ENCODE peak calls at places on chromosomes 4 and X, in seven cellular contexts. I is HFF-Myc, B is AG09319, F is heart right ventricle, V is BJ, N is RWPE1, Z is progenitor cell of endocrine pancreas. C is an unnamed sample.

GRCh38 chrX:50996930-50997329 is 86.4 kb downstream of the BMP15 start:
- DNase-seq in N (no peak), V (no peak), I (no peak), F (no peak), Z (no peak), B (no peak), C (no peak)

GRCh38 chrX:133523094-133523493 is 107.8 kb upstream of the GPC4 start:
- DNase-seq in I (no peak), N (no peak), B (no peak), F (no peak), V (no peak), Z (no peak), C (no peak)

GRCh38 chr4:139492429-139492828 is 38.5 kb downstream of the RAB33B start:
- DNase-seq in V (no peak), Z (no peak), B (no peak), N (no peak), F (no peak), I (no peak), C (no peak)

GRCh38 chr4:188781655-188782054 is 642.4 kb downstream of the TRIML1 start:
- DNase-seq in N (peak), Z (no peak), B (no peak), V (no peak), I (no peak), F (no peak), C (no peak)

GRCh38 chrX:4240541-4241194 is 527.2 kb upstream of the PRKX start:
- DNase-seq in V (no peak), B (no peak), N (no peak), F (no peak), I (no peak), Z (no peak), C (no peak)

GRCh38 chr4:3683077-3683743 is 83.0 kb upstream of the ADRA2C start:
- DNase-seq in I (no peak), V (no peak), Z (no peak), N (no peak), F (no peak), B (no peak), C (peak)

GRCh38 chrX:113297456-113297855 is 456.8 kb upstream of the AMOT start:
- DNase-seq in V (no peak), I (no peak), N (no peak), Z (no peak), B (no peak), F (no peak), C (no peak)

GRCh38 chrX:89053223-89053622 is 306.2 kb downstream of the CPXCR1 start:
- DNase-seq in F (no peak), N (no peak), B (no peak), I (no peak), Z (no peak), V (no peak), C (no peak)

GRCh38 chr4:187617117-187617516 is 378.5 kb upstream of the ZFP42 start:
- DNase-seq in B (no peak), F (no peak), V (no peak), I (no peak), Z (no peak), N (no peak), C (no peak)

GRCh38 chrX:113330416-113330815 is 489.8 kb upstream of the AMOT start:
- DNase-seq in V (no peak), B (no peak), Z (no peak), I (no peak), F (no peak), N (no peak), C (no peak)

GRCh38 chr4:159222158-159222557 is 119.3 kb downstream of the RAPGEF2 start:
- DNase-seq in Z (no peak), I (no peak), V (no peak), N (no peak), B (no peak), F (no peak), C (no peak)

DNA sequence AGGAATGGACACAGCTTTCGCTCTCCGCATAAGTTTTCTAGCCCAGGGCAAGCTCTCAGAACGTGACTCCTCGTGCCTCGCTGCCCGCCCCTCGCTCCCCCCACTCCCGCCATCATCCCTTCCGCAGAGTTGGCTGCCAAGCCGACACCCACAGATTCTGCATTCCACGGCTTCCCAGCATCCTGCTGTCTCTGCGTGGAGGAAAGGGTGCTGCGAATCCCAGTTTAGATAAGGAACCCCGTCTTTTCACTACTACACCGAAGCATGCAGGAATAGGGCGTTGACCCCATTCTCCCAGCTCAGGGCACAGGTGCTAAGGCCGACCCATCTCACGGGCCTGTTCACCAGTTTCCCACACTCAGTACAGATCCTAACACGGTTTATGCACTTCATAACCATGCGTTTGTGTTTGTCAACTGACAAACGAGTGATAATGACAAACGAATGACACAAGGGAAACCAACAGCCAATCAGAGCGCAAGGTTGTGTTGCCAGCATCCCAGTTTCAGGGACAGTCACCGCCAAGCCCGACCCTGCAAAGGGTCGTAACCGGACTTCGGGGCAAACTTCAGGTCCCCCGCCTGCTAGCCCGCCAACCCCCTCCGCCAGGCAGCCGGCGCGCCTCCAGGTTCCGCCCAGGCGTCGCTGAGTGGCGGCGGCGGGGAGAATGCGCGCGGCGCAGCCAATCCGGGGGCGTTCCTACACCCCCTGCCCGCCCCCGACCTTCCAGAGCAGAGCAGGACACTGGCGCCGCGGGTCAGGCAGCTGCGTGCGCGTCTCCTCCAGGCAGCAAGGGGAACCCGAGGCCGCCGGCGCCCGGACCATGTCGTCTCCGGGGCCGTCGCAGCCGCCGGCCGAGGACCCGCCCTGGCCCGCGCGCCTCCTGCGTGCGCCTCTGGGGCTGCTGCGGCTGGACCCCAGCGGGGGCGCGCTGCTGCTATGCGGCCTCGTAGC is at the start of gene CYP2U1:
- DNase-seq in F (peak), I (no peak), B (no peak), V (peak), Z (peak), N (peak), C (peak)
- TF ChIP-seq CTCF in F (peak), I (no peak), B (no peak), V (peak), Z (no peak), N (peak), C (peak)

GRCh38 chrX:48761674-48762471 is at the start of gene GLOD5:
- DNase-seq in V (no peak), N (peak), I (no peak), B (no peak), Z (peak), F (no peak), C (no peak)
- TF ChIP-seq CTCF in V (peak), N (peak), I (peak), B (no peak), Z (peak), F (no peak), C (peak)

GRCh38 chr4:60865238-60865637 is 334.9 kb upstream of the ADGRL3 start:
- DNase-seq in I (no peak), V (no peak), F (no peak), N (peak), B (no peak), Z (no peak), C (no peak)
- TF ChIP-seq CTCF in I (no peak), V (no peak), F (peak), N (no peak), B (no peak), Z (peak), C (peak)

GRCh38 chrX:80578518-80579105 is 158.4 kb downstream of the TENT5D start:
- DNase-seq in Z (no peak), I (peak), V (no peak), F (no peak), B (no peak), N (peak), C (no peak)
- TF ChIP-seq CTCF in Z (peak), I (no peak), V (peak), F (peak), B (peak), N (peak), C (peak)

GRCh38 chr4:9703391-9703790 is 78.0 kb upstream of the DRD5 start:
- DNase-seq in Z (peak), B (no peak), V (no peak), F (peak), N (peak), I (no peak), C (no peak)
- TF ChIP-seq CTCF in Z (peak), B (peak), V (peak), F (peak), N (peak), I (peak), C (peak)

GRCh38 chrX:40157228-40158035 is 59.7 kb upstream of the BCOR start:
- DNase-seq in Z (no peak), I (no peak), V (no peak), B (no peak), N (no peak), F (no peak), C (peak)

GRCh38 chrX:40154853-40155616 is 57.3 kb upstream of the BCOR start:
- DNase-seq in I (no peak), N (no peak), V (no peak), Z (no peak), F (peak), B (no peak), C (peak)

GRCh38 chrX:40156472-40157227 is 58.9 kb upstream of the BCOR start:
- DNase-seq in F (no peak), V (no peak), N (no peak), I (no peak), Z (no peak), B (no peak), C (peak)

GRCh38 chrX:40155617-40156471 is 58.1 kb upstream of the BCOR start:
- DNase-seq in V (no peak), Z (no peak), B (no peak), F (no peak), I (no peak), N (no peak), C (peak)

GRCh38 chrX:40158036-40158706 is 60.4 kb upstream of the BCOR start:
- DNase-seq in N (no peak), I (no peak), V (no peak), F (no peak), B (no peak), Z (no peak), C (peak)
- TF ChIP-seq CTCF in N (peak), I (no peak), V (no peak), F (peak), B (no peak), Z (peak), C (peak)

DNA sequence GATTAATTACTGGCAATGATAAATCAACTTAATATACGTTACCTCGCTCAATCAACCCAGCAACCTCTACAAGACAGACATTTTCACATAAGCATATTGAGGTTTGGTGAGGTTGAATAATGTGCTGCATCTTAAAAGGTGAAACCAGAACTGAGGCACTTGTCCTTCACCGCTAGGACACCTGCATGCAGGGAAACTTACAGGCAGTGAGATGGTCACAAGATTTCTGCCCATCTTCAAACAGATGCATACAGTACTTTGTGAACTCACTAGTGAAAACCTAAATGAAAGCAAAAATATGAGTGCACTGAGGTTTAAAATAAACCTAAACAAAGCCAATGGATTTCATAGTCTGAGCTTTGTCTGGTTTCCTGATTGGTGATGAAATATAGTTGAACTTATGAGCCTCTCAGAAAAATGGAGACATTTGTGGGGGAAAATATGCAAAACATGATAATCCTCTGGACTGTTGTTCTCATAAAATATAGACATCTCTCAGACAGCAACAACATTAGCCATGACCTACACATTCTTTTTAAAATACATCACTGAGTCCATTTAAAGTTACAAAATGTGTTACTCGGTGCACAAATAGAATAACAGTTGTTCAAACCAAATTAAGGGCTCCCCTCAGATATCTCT is 20.9 kb upstream of the PRSS12 start:
- DNase-seq in B (no peak), I (no peak), Z (no peak), F (no peak), V (peak), N (no peak), C (no peak)
- TF ChIP-seq CTCF in B (no peak), I (no peak), Z (no peak), F (no peak), V (no peak), N (no peak), C (no peak)

DNA sequence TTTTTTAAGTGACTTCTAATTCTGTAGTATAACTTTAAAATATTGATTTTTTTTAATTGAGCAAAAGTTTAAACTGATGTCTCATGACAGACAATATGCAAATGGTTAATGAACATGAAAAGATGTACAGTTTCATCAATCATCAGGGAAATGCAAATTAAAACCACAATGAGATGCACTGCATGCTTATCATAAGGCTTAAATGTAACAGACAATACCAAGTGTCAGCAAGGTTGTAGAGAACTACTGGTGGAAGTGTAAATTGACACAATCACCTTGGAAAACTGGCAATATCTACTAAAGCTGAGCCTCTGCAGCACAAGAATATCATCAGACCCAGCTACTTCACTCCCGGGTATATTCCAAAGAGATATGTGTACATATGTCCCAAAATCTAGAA is 70.2 kb upstream of the DAPP1 start:
- DNase-seq in N (no peak), F (no peak), I (no peak), V (no peak), Z (no peak), B (no peak), C (no peak)
- TF ChIP-seq CTCF in N (no peak), F (no peak), I (no peak), V (no peak), Z (no peak), B (no peak), C (no peak)

DNA sequence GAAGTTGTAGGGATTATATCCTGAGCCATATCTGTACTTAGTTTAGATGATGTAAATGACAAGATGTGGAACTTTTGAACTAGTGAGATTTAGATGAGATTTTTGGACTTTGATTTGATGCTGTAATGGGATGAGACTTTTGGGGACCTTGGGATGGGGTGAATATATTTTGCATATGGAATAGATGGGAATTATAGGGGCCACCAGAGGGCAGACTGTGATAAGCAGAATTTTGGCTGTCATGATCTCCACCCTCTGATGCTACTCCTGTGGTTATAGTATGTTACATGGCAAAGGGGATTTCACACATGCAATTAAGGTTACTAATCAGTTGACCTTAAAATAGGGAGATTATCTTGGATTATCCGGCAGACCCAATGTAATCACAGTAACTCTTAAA is 214.0 kb upstream of the NHS start:
- DNase-seq in I (no peak), V (no peak), F (no peak), Z (no peak), B (no peak), N (peak), C (no peak)
- TF ChIP-seq CTCF in I (no peak), V (peak), F (no peak), Z (peak), B (no peak), N (no peak), C (peak)

C was measured in chondrocyte.